ENCODE peak calls at places on chromosomes 6 and 20, in seven cellular contexts. I is skeletal muscle cell; K is activated naive CD8-positive, alpha-beta T cell treated with anti-CD3 and anti-CD28 coated beads, Interleukin-2, amount 10 ng/mL, durations not matched to agents 7 days and 5 days; L is HuH-7.5; Z is CD4-positive, alpha-beta T cell; E is head of caudate nucleus; P is left ventricle myocardium inferior. U is an unnamed sample.

GRCh38 chr6:109455502-109456282 is at the start of gene MICAL1:
- DNase-seq in Z (peak), I (no peak), P (peak), E (peak), K (peak), L (peak), U (no peak)

GRCh38 chr6:118750143-118750542 is 98.8 kb upstream of the CEP85L start:
- DNase-seq in E (no peak), L (no peak), P (no peak), K (no peak), I (no peak), Z (no peak), U (no peak)

GRCh38 chr6:33057222-33058150 is 16.0 kb downstream of the HLA-DPA1 start:
- DNase-seq in P (no peak), I (no peak), Z (no peak), L (no peak), K (no peak), E (peak), U (no peak)

GRCh38 chr20:7497985-7498384 is 442.3 kb downstream of the HAO1 start:
- DNase-seq in I (peak), Z (no peak), L (no peak), K (no peak), E (no peak), P (no peak), U (no peak)

GRCh38 chr6:168648730-168649129 is 207.7 kb downstream of the SMOC2 start:
- DNase-seq in P (no peak), I (no peak), Z (no peak), E (no peak), L (no peak), K (no peak), U (no peak)

GRCh38 chr6:77457720-77458349 is 5.5 kb downstream of the HTR1B start:
- DNase-seq in K (no peak), E (no peak), P (peak), I (peak), Z (no peak), L (peak), U (peak)

GRCh38 chr6:77650098-77650663 is 2.7 kb upstream of the MEI4 start:
- DNase-seq in P (peak), L (no peak), K (peak), I (no peak), Z (no peak), E (peak), U (no peak)

GRCh38 chr20:1856419-1856818 is 38.8 kb upstream of the SIRPA start:
- DNase-seq in I (no peak), E (no peak), L (no peak), K (no peak), Z (no peak), P (no peak), U (no peak)

GRCh38 chr20:9978395-9979004 is 56.3 kb upstream of the ANKEF1 start:
- DNase-seq in L (peak), P (no peak), Z (peak), I (peak), E (peak), K (no peak), U (peak)

GRCh38 chr6:31730631-31731086 is 1.6 kb upstream of the DDAH2 start:
- DNase-seq in Z (no peak), P (no peak), I (no peak), K (no peak), L (no peak), E (no peak), U (no peak)

GRCh38 chr6:84220809-84221409 is 6.5 kb downstream of the CEP162 start:
- DNase-seq in Z (no peak), K (no peak), E (no peak), L (no peak), I (no peak), P (no peak), U (no peak)